ENCODE peak calls at places on chromosome 6, in six cellular contexts. J is Karpas-422; O is CD8-positive, alpha-beta T cell; Y is HCT116; S is SJSA1; A is prostate gland. Z is an unnamed sample. For H3K4me1 and H3K36me3, the result is how much of the 10 kb centered on the place peaks cover.

GRCh38 chr6:139713416-139713815 is 339.0 kb upstream of the CITED2 start:
- DNase-seq in Y (no peak), S (no peak), O (no peak), J (peak), A (no peak), Z (no peak)

GRCh38 chr6:21664263-21665081 is 70.9 kb downstream of the SOX4 start:
- DNase-seq in S (no peak), O (no peak), A (peak), Y (no peak), J (no peak), Z (peak)

GRCh38 chr6:111242452-111242851 is 155.1 kb downstream of the SLC16A10 start:
- DNase-seq in J (no peak), Y (no peak), O (no peak), A (no peak), S (no peak), Z (no peak)

GRCh38 chr6:137878070-137878809 is 11.2 kb downstream of the TNFAIP3 start:
- DNase-seq in S (no peak), Y (no peak), O (no peak), J (no peak), A (no peak), Z (no peak)

GRCh38 chr6:140027239-140027638 is 652.8 kb upstream of the CITED2 start:
- DNase-seq in O (no peak), A (no peak), J (no peak), Y (no peak), S (no peak), Z (no peak)

GRCh38 chr6:124197148-124197547 is 393.5 kb downstream of the NKAIN2 start:
- DNase-seq in S (no peak), A (no peak), J (no peak), Y (no peak), O (no peak), Z (no peak)

GRCh38 chr6:81969814-81970213 is 217.3 kb upstream of the TENT5A start:
- DNase-seq in Y (no peak), O (no peak), A (no peak), S (no peak), J (no peak), Z (no peak)

GRCh38 chr6:153167026-153167891 is 36.2 kb upstream of the RGS17 start:
- DNase-seq in Y (peak), S (no peak), A (no peak), O (no peak), J (no peak), Z (no peak)

GRCh38 chr6:33552252-33552651 is 27.8 kb downstream of the BAK1 start:
- DNase-seq in S (no peak), Y (no peak), A (no peak), O (no peak), J (no peak), Z (no peak)

GRCh38 chr6:2958802-2959201 is 12.6 kb downstream of the SERPINB6 start:
- DNase-seq in O (no peak), A (no peak), S (peak), Y (no peak), J (no peak), Z (no peak)
- H3K4me1 ChIP-seq in O (under half), A (under half), S (under half), Y (under half), J (under half), Z (under half)

GRCh38 chr6:7546383-7546782 is 4.9 kb downstream of the DSP start:
- DNase-seq in J (no peak), A (no peak), Y (no peak), O (no peak), S (no peak), Z (no peak)

GRCh38 chr6:7554533-7555275 is 13.2 kb downstream of the DSP start:
- DNase-seq in A (no peak), Y (no peak), J (no peak), S (no peak), O (no peak), Z (no peak)

GRCh38 chr6:7545509-7546369 is 4.3 kb downstream of the DSP start:
- DNase-seq in A (no peak), S (no peak), O (no peak), J (no peak), Y (no peak), Z (no peak)

GRCh38 chr6:7546832-7547714 is 5.6 kb downstream of the DSP start:
- DNase-seq in Y (no peak), S (no peak), A (peak), O (no peak), J (no peak), Z (no peak)

GRCh38 chr6:7550433-7550801 is 8.9 kb downstream of the DSP start:
- DNase-seq in S (no peak), O (no peak), A (no peak), Y (no peak), J (no peak), Z (no peak)
- H3K27ac ChIP-seq in S (no peak), O (no peak), A (no peak), Y (no peak), J (no peak), Z (no peak)

GRCh38 chr6:26468829-26469228 is 11.1 kb downstream of the BTN2A1 start:
- DNase-seq in Y (no peak), J (peak), O (no peak), S (no peak), A (no peak), Z (no peak)
- H3K36me3 ChIP-seq in Y (under half), J (under half), O (under half), S (half or more), A (under half), Z (half or more)

GRCh38 chr6:15337584-15337981 is 91.7 kb downstream of the JARID2 start:
- DNase-seq in Y (no peak), O (no peak), S (no peak), J (no peak), A (no peak), Z (no peak)
- H3K4me1 ChIP-seq in Y (under half), O (under half), S (under half), J (under half), A (under half), Z (under half)

GRCh38 chr6:144106206-144106605 is 10.8 kb upstream of the SF3B5 start:
- DNase-seq in S (no peak), A (no peak), Y (no peak), O (no peak), J (no peak), Z (no peak)
- H3K27ac ChIP-seq in S (no peak), A (no peak), Y (no peak), O (no peak), J (no peak), Z (no peak)

GRCh38 chr6:154737424-154737823 is 4.2 kb downstream of the SCAF8 start:
- DNase-seq in S (no peak), A (no peak), Y (no peak), O (no peak), J (no peak), Z (no peak)

GRCh38 chr6:154736613-154737259 is 3.5 kb downstream of the SCAF8 start:
- DNase-seq in O (no peak), S (no peak), A (no peak), Y (no peak), J (no peak), Z (no peak)

GRCh38 chr6:154740658-154741057 is 7.4 kb downstream of the SCAF8 start:
- DNase-seq in A (no peak), Y (no peak), O (no peak), J (no peak), S (no peak), Z (no peak)

GRCh38 chr6:154733610-154734379 is 579 bp downstream of the SCAF8 start:
- DNase-seq in O (peak), J (peak), S (peak), Y (peak), A (peak), Z (peak)

GRCh38 chr6:154738561-154738961 is 5.3 kb downstream of the SCAF8 start:
- DNase-seq in Y (no peak), O (no peak), A (no peak), J (no peak), S (no peak), Z (no peak)
- H3K36me3 ChIP-seq in Y (under half), O (under half), A (under half), J (under half), S (under half), Z (under half)

GRCh38 chr6:25966707-25967106 is 4.1 kb downstream of the TRIM38 start:
- DNase-seq in O (no peak), J (no peak), A (no peak), Y (no peak), S (no peak), Z (no peak)
- H3K4me1 ChIP-seq in O (half or more), J (half or more), A (under half), Y (under half), S (under half), Z (half or more)

DNA sequence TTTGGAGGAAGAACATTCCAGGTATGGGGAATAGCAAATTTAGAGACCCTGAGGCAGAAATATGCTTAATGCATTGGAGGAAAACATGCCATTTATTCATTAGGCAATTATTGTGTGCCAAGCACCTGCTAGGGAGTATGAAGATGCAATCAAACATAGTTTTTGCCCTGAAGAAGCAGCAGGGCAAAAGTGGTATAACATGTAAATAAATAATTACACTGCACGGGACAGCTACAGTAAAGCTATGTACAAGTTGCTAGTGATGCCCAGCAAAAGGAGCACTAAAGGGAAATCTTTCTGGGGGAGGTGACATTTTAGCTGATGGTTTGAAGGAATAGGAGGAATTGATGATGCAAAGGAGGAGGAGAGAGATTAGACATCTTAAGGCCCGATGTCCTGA is 626 bp upstream of the TJAP1 start:
- DNase-seq in O (no peak), Y (no peak), J (no peak), A (no peak), S (no peak), Z (no peak)
- H3K27ac ChIP-seq in O (peak), Y (no peak), J (no peak), A (peak), S (no peak), Z (peak)

GRCh38 chr6:160027076-160027475 is 58.2 kb downstream of the IGF2R start:
- DNase-seq in O (no peak), A (no peak), Y (no peak), S (no peak), J (no peak), Z (no peak)
- H3K36me3 ChIP-seq in O (under half), A (under half), Y (under half), S (half or more), J (under half), Z (half or more)

GRCh38 chr6:13812359-13812642 is 2.1 kb downstream of the MCUR1 start:
- DNase-seq in J (no peak), O (no peak), A (no peak), S (no peak), Y (no peak), Z (no peak)

GRCh38 chr6:13813621-13814175 is 659 bp downstream of the MCUR1 start:
- DNase-seq in O (no peak), A (peak), Y (peak), J (no peak), S (peak), Z (peak)

GRCh38 chr6:13814176-13814937 is at the start of gene MCUR1:
- DNase-seq in A (peak), S (peak), O (peak), Y (peak), J (peak), Z (peak)

GRCh38 chr6:13813011-13813410 is 1.3 kb downstream of the MCUR1 start:
- DNase-seq in O (no peak), J (no peak), A (no peak), Y (no peak), S (no peak), Z (no peak)

DNA sequence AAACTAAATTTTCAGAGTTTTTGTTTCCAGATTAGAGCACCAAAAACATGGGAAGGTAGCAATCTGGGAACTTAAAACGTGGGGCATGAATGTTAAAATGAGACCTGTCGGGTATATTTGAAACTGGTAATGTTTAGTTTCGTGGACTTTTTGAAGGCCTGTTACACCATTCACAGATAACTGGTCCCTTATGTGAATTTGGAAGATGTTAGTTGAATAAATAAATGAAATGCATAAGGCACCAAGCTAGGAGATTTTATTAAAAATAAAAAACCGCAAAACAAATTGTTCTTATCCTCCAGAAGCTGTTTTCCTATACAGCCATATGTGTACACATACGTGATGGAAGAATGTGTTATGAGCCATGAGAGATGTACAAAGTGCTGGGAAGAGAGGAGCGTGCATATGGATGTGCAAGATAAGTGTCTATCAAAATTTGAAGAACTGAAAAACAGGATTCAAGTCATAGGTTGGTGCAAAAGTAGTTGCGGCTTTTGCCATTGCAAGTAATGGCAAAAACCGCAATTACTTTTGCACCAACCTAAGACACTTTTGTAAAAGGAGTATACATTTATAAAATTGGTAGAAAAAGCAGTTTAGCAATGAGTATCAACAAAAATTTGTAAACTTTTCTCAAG is 700 bp upstream of the MCUR1 start:
- DNase-seq in S (no peak), J (peak), O (no peak), Y (no peak), A (no peak), Z (no peak)
- H3K4me1 ChIP-seq in S (under half), J (under half), O (under half), Y (under half), A (under half), Z (under half)

Z was measured in heart right ventricle.